ENCODE peak calls at places on chromosomes 5 and 9, in five cellular contexts. One of them, this sample, is unnamed.

GRCh38 chr9:12069366-12069765 is 623.8 kb upstream of the TYRP1 start:
- DNase-seq in stomach: no peak
- DNase-seq in gastrocnemius medialis: no peak
- DNase-seq in left ventricle myocardium inferior: no peak
- DNase-seq in RWPE1: no peak
- DNase-seq in this sample: no peak

GRCh38 chr5:93433422-93433821 is 147.6 kb downstream of the NR2F1-AS1 start:
- DNase-seq in stomach: no peak
- DNase-seq in gastrocnemius medialis: no peak
- DNase-seq in left ventricle myocardium inferior: no peak
- DNase-seq in RWPE1: peak
- DNase-seq in this sample: no peak

GRCh38 chr5:31362931-31363568 is 168.8 kb downstream of the DROSHA start:
- DNase-seq in stomach: no peak
- DNase-seq in gastrocnemius medialis: no peak
- DNase-seq in left ventricle myocardium inferior: no peak
- DNase-seq in RWPE1: no peak
- DNase-seq in this sample: peak

GRCh38 chr9:81595887-81596558 is 93.3 kb downstream of the TLE1 start:
- DNase-seq in stomach: no peak
- DNase-seq in gastrocnemius medialis: no peak
- DNase-seq in left ventricle myocardium inferior: no peak
- DNase-seq in RWPE1: no peak
- DNase-seq in this sample: no peak

GRCh38 chr9:7710686-7711085 is 88.9 kb downstream of the DMAC1 start:
- DNase-seq in stomach: no peak
- DNase-seq in gastrocnemius medialis: no peak
- DNase-seq in left ventricle myocardium inferior: no peak
- DNase-seq in RWPE1: no peak
- DNase-seq in this sample: no peak

GRCh38 chr9:132622144-132622543 is 39.7 kb downstream of the BARHL1 start:
- DNase-seq in stomach: peak
- DNase-seq in gastrocnemius medialis: no peak
- DNase-seq in left ventricle myocardium inferior: no peak
- DNase-seq in RWPE1: no peak
- DNase-seq in this sample: peak

GRCh38 chr9:89666364-89666763 is 61.6 kb downstream of the GADD45G start:
- DNase-seq in stomach: no peak
- DNase-seq in gastrocnemius medialis: no peak
- DNase-seq in left ventricle myocardium inferior: no peak
- DNase-seq in RWPE1: no peak
- DNase-seq in this sample: no peak

GRCh38 chr5:100877277-100877676 is 25.8 kb downstream of the ST8SIA4 start:
- DNase-seq in stomach: no peak
- DNase-seq in gastrocnemius medialis: no peak
- DNase-seq in left ventricle myocardium inferior: no peak
- DNase-seq in RWPE1: no peak
- DNase-seq in this sample: peak

GRCh38 chr5:177141496-177141895 is 7.9 kb downstream of the NSD1 start:
- DNase-seq in stomach: no peak
- DNase-seq in gastrocnemius medialis: no peak
- DNase-seq in left ventricle myocardium inferior: no peak
- DNase-seq in RWPE1: no peak
- DNase-seq in this sample: no peak

GRCh38 chr5:81164936-81165335 is 68.2 kb upstream of the CKMT2 start:
- DNase-seq in stomach: no peak
- DNase-seq in gastrocnemius medialis: no peak
- DNase-seq in left ventricle myocardium inferior: no peak
- DNase-seq in RWPE1: no peak
- DNase-seq in this sample: no peak

GRCh38 chr9:89005323-89005722 is 14.1 kb downstream of the S1PR3 start:
- DNase-seq in stomach: no peak
- DNase-seq in gastrocnemius medialis: no peak
- DNase-seq in left ventricle myocardium inferior: no peak
- DNase-seq in RWPE1: no peak
- DNase-seq in this sample: no peak

GRCh38 chr5:90161399-90161798 is 248.2 kb downstream of the CETN3 start:
- DNase-seq in stomach: peak
- DNase-seq in gastrocnemius medialis: peak
- DNase-seq in left ventricle myocardium inferior: peak
- DNase-seq in RWPE1: peak
- DNase-seq in this sample: peak

GRCh38 chr5:90022002-90022710 is 387.4 kb downstream of the CETN3 start:
- DNase-seq in stomach: no peak
- DNase-seq in gastrocnemius medialis: no peak
- DNase-seq in left ventricle myocardium inferior: no peak
- DNase-seq in RWPE1: no peak
- DNase-seq in this sample: peak

GRCh38 chr9:135579889-135580660 is 18.5 kb downstream of the PAEP start:
- DNase-seq in stomach: no peak
- DNase-seq in gastrocnemius medialis: no peak
- DNase-seq in left ventricle myocardium inferior: no peak
- DNase-seq in RWPE1: no peak
- DNase-seq in this sample: no peak

GRCh38 chr5:170486366-170486765 is 17.5 kb upstream of the KCNIP1 start:
- DNase-seq in stomach: no peak
- DNase-seq in gastrocnemius medialis: no peak
- DNase-seq in left ventricle myocardium inferior: no peak
- DNase-seq in RWPE1: no peak
- DNase-seq in this sample: no peak

GRCh38 chr9:84385357-84386040 is 44.9 kb upstream of the SLC28A3 start:
- DNase-seq in stomach: no peak
- DNase-seq in gastrocnemius medialis: no peak
- DNase-seq in left ventricle myocardium inferior: no peak
- DNase-seq in RWPE1: no peak
- DNase-seq in this sample: no peak

GRCh38 chr5:68047035-68047434 is 168.5 kb upstream of the PIK3R1 start:
- DNase-seq in stomach: no peak
- DNase-seq in gastrocnemius medialis: no peak
- DNase-seq in left ventricle myocardium inferior: no peak
- DNase-seq in RWPE1: no peak
- DNase-seq in this sample: no peak

GRCh38 chr5:757931-758697 is 26.4 kb downstream of the ZDHHC11B start:
- DNase-seq in stomach: peak
- DNase-seq in gastrocnemius medialis: peak
- DNase-seq in left ventricle myocardium inferior: peak
- DNase-seq in RWPE1: no peak
- DNase-seq in this sample: no peak

GRCh38 chr5:61349935-61350334 is 17.9 kb downstream of the ZSWIM6 start:
- DNase-seq in stomach: no peak
- DNase-seq in gastrocnemius medialis: no peak
- DNase-seq in left ventricle myocardium inferior: no peak
- DNase-seq in RWPE1: no peak
- DNase-seq in this sample: no peak

GRCh38 chr5:125317546-125317995 is 571.1 kb upstream of the ZNF608 start:
- DNase-seq in stomach: no peak
- DNase-seq in gastrocnemius medialis: no peak
- DNase-seq in left ventricle myocardium inferior: no peak
- DNase-seq in RWPE1: no peak
- DNase-seq in this sample: no peak

GRCh38 chr5:76718381-76718832 is 2.5 kb downstream of the F2R start:
- DNase-seq in stomach: no peak
- DNase-seq in gastrocnemius medialis: no peak
- DNase-seq in left ventricle myocardium inferior: no peak
- DNase-seq in RWPE1: no peak
- DNase-seq in this sample: no peak

GRCh38 chr5:144315994-144316634 is 145.4 kb downstream of the KCTD16 start:
- DNase-seq in stomach: no peak
- DNase-seq in gastrocnemius medialis: no peak
- DNase-seq in left ventricle myocardium inferior: no peak
- DNase-seq in RWPE1: no peak
- DNase-seq in this sample: no peak

GRCh38 chr9:136566899-136567298 is 21.1 kb upstream of the NOTCH1 start:
- DNase-seq in stomach: peak
- DNase-seq in gastrocnemius medialis: peak
- DNase-seq in left ventricle myocardium inferior: peak
- DNase-seq in RWPE1: no peak
- DNase-seq in this sample: no peak

GRCh38 chr9:100428871-100429654 is 2.1 kb downstream of the MSANTD3 start:
- DNase-seq in stomach: no peak
- DNase-seq in gastrocnemius medialis: no peak
- DNase-seq in left ventricle myocardium inferior: no peak
- DNase-seq in RWPE1: peak
- DNase-seq in this sample: peak

GRCh38 chr9:126158591-126159519 is 167.8 kb upstream of the MVB12B start:
- DNase-seq in stomach: peak
- DNase-seq in gastrocnemius medialis: no peak
- DNase-seq in left ventricle myocardium inferior: no peak
- DNase-seq in RWPE1: no peak
- DNase-seq in this sample: no peak

GRCh38 chr5:180054226-180054625 is 17.3 kb downstream of the RNF130 start:
- DNase-seq in stomach: no peak
- DNase-seq in gastrocnemius medialis: no peak
- DNase-seq in left ventricle myocardium inferior: no peak
- DNase-seq in RWPE1: no peak
- DNase-seq in this sample: no peak

GRCh38 chr9:91117959-91118651 is 243.6 kb downstream of the AUH start:
- DNase-seq in stomach: peak
- DNase-seq in gastrocnemius medialis: peak
- DNase-seq in left ventricle myocardium inferior: peak
- DNase-seq in RWPE1: no peak
- DNase-seq in this sample: no peak

GRCh38 chr5:178238711-178239592 is 6.3 kb upstream of the PHYKPL start:
- DNase-seq in stomach: no peak
- DNase-seq in gastrocnemius medialis: peak
- DNase-seq in left ventricle myocardium inferior: no peak
- DNase-seq in RWPE1: no peak
- DNase-seq in this sample: no peak

DNA sequence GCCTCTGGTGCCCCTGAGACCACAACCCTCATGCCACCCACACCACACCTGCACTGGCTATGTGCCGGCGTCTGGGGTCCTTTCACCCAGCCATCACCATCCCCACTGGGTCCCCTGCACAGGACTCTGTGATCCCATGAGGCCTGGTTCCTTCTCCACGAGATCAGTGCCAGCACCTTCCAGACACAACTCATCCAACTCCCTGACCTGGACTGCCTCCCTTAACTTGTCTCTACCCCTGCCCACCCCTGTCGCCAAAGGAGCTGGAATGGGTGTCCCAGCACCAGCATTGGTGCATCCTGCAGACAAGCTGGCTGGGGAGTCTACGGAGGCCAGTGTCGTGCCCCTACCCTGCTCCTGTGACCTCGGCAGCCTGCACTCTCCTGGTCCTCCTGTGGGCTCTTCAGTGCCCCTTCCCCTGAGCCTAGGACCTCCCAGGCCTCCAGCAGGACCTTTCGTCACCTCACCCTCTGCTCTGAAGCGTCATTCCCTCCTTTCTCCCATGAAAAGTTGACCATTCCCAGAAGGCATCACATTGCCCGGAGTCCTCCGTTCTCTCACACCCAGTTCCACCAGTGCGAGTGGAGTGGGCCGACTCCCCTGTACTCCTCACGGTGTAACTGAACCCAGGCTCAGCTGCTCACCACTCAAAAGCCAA is 87.7 kb downstream of the NSUN2 start:
- DNase-seq in stomach: no peak
- DNase-seq in gastrocnemius medialis: no peak
- DNase-seq in left ventricle myocardium inferior: no peak
- DNase-seq in RWPE1: no peak
- DNase-seq in this sample: no peak
- H3K27ac ChIP-seq in stomach: peak
- H3K27ac ChIP-seq in gastrocnemius medialis: peak
- H3K27ac ChIP-seq in left ventricle myocardium inferior: peak
- H3K27ac ChIP-seq in RWPE1: no peak
- H3K27ac ChIP-seq in this sample: no peak

GRCh38 chr5:172920447-172920849 is 38.8 kb upstream of the RPL26L1 start:
- DNase-seq in stomach: no peak
- DNase-seq in gastrocnemius medialis: peak
- DNase-seq in left ventricle myocardium inferior: no peak
- DNase-seq in RWPE1: peak
- DNase-seq in this sample: peak
- H3K27ac ChIP-seq in stomach: peak
- H3K27ac ChIP-seq in gastrocnemius medialis: peak
- H3K27ac ChIP-seq in left ventricle myocardium inferior: no peak
- H3K27ac ChIP-seq in RWPE1: peak
- H3K27ac ChIP-seq in this sample: peak

GRCh38 chr9:83041771-83042170 is 21.2 kb downstream of the RASEF start:
- DNase-seq in stomach: no peak
- DNase-seq in gastrocnemius medialis: no peak
- DNase-seq in left ventricle myocardium inferior: no peak
- DNase-seq in RWPE1: no peak
- DNase-seq in this sample: peak

GRCh38 chr9:83047839-83048775 is 14.8 kb downstream of the RASEF start:
- DNase-seq in stomach: peak
- DNase-seq in gastrocnemius medialis: no peak
- DNase-seq in left ventricle myocardium inferior: peak
- DNase-seq in RWPE1: no peak
- DNase-seq in this sample: peak

GRCh38 chr9:83039303-83039702 is 23.6 kb downstream of the RASEF start:
- DNase-seq in stomach: no peak
- DNase-seq in gastrocnemius medialis: no peak
- DNase-seq in left ventricle myocardium inferior: no peak
- DNase-seq in RWPE1: no peak
- DNase-seq in this sample: no peak

DNA sequence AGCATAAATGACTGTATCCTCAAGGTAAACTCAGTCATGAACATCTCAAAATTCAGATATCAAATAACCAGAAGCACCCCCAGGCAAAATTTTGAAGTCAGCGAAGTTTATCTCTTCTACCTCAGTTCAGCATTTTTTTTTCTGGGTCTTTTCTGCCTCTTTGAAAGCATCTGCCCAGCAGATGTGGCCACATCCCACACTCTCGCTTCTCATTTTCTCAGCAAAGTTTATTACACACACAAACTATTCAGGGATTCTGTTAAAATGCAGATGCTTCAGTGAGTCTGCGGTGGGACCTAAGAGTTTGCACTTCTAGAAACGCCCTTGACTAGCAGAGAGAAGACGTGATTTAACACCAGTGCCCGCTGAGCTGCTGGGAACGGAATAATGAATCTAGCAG is 19.4 kb downstream of the RASEF start:
- DNase-seq in stomach: no peak
- DNase-seq in gastrocnemius medialis: no peak
- DNase-seq in left ventricle myocardium inferior: no peak
- DNase-seq in RWPE1: no peak
- DNase-seq in this sample: no peak
- H3K27ac ChIP-seq in stomach: no peak
- H3K27ac ChIP-seq in gastrocnemius medialis: no peak
- H3K27ac ChIP-seq in left ventricle myocardium inferior: no peak
- H3K27ac ChIP-seq in RWPE1: no peak
- H3K27ac ChIP-seq in this sample: no peak

GRCh38 chr5:114377946-114378345 is 16.1 kb downstream of the KCNN2 start:
- DNase-seq in stomach: no peak
- DNase-seq in gastrocnemius medialis: no peak
- DNase-seq in left ventricle myocardium inferior: no peak
- DNase-seq in RWPE1: no peak
- DNase-seq in this sample: no peak
- H3K27ac ChIP-seq in stomach: no peak
- H3K27ac ChIP-seq in gastrocnemius medialis: no peak
- H3K27ac ChIP-seq in left ventricle myocardium inferior: no peak
- H3K27ac ChIP-seq in RWPE1: no peak
- H3K27ac ChIP-seq in this sample: no peak

GRCh38 chr5:102958481-102959011 is 161.4 kb downstream of the GIN1 start:
- DNase-seq in stomach: no peak
- DNase-seq in gastrocnemius medialis: no peak
- DNase-seq in left ventricle myocardium inferior: no peak
- DNase-seq in RWPE1: no peak
- DNase-seq in this sample: peak
- H3K27ac ChIP-seq in stomach: no peak
- H3K27ac ChIP-seq in gastrocnemius medialis: peak
- H3K27ac ChIP-seq in left ventricle myocardium inferior: peak
- H3K27ac ChIP-seq in RWPE1: no peak
- H3K27ac ChIP-seq in this sample: peak

GRCh38 chr5:150035139-150035893 is 34.8 kb downstream of the HMGXB3 start:
- DNase-seq in stomach: no peak
- DNase-seq in gastrocnemius medialis: no peak
- DNase-seq in left ventricle myocardium inferior: no peak
- DNase-seq in RWPE1: no peak
- DNase-seq in this sample: no peak
- H3K27ac ChIP-seq in stomach: no peak
- H3K27ac ChIP-seq in gastrocnemius medialis: peak
- H3K27ac ChIP-seq in left ventricle myocardium inferior: no peak
- H3K27ac ChIP-seq in RWPE1: no peak
- H3K27ac ChIP-seq in this sample: no peak

This sample was measured in PC-3.